ENCODE peak calls at places on chromosomes 13 and 19, in nine cellular contexts. L, X, C, K, E, F, B, W and V are unnamed samples. For H3K4me1, the result is how much of the 10 kb centered on the place peaks cover.

GRCh38 chr13:31504918-31505317 is 234.4 kb upstream of the RXFP2 start:
- DNase-seq in L (no peak), X (no peak), C (no peak), K (no peak), E (no peak), F (no peak), B (no peak), W (no peak), V (no peak)

GRCh38 chr19:3698386-3698950 is 1.8 kb downstream of the PIP5K1C start:
- DNase-seq in L (no peak), X (no peak), C (no peak), K (no peak), E (peak), F (no peak), B (no peak), W (no peak), V (no peak)

GRCh38 chr13:63731896-63732295 is 2316.2 kb upstream of the PCDH20 start:
- DNase-seq in L (no peak), X (peak), C (no peak), K (no peak), E (peak), F (no peak), B (no peak), W (no peak), V (no peak)

GRCh38 chr19:4304509-4305252 is at the start of gene FSD1:
- DNase-seq in L (no peak), X (no peak), C (peak), K (no peak), E (peak), F (peak), B (no peak), W (no peak), V (peak)

GRCh38 chr19:35107541-35107939 is 8.1 kb upstream of the FXYD3 start:
- DNase-seq in L (no peak), X (peak), C (no peak), K (no peak), E (peak), F (no peak), B (no peak), W (peak), V (no peak)

GRCh38 chr13:113338451-113338850 is 25.5 kb downstream of the GRTP1 start:
- DNase-seq in L (no peak), X (no peak), C (no peak), K (no peak), E (peak), F (no peak), B (no peak), W (no peak), V (no peak)

GRCh38 chr19:53101518-53101917 is 1.7 kb downstream of the ZNF160 start:
- DNase-seq in L (no peak), X (no peak), C (no peak), K (peak), E (peak), F (no peak), B (no peak), W (no peak), V (no peak)

GRCh38 chr13:113668491-113668971 is 1.5 kb downstream of the GRK1 start:
- DNase-seq in L (no peak), X (peak), C (no peak), K (no peak), E (peak), F (peak), B (peak), W (peak), V (peak)

GRCh38 chr19:10478903-10479384 is 24.2 kb downstream of the KEAP1 start:
- DNase-seq in L (peak), X (peak), C (peak), K (peak), E (peak), F (peak), B (peak), W (peak), V (peak)

GRCh38 chr19:28307460-28307859 is 905.5 kb downstream of the UQCRFS1 start:
- DNase-seq in L (no peak), X (no peak), C (no peak), K (no peak), E (no peak), F (no peak), B (no peak), W (no peak), V (no peak)

GRCh38 chr19:41325947-41326706 is 16.2 kb downstream of the CCDC97 start:
- DNase-seq in L (no peak), X (no peak), C (peak), K (no peak), E (peak), F (peak), B (no peak), W (peak), V (peak)

GRCh38 chr19:35545855-35546381 is 492 bp downstream of the TMEM147 start:
- DNase-seq in L (peak), X (peak), C (no peak), K (peak), E (peak), F (peak), B (peak), W (peak), V (peak)

GRCh38 chr19:51090471-51090870 is 7.8 kb upstream of the KLK14 start:
- DNase-seq in L (no peak), X (no peak), C (no peak), K (no peak), E (peak), F (no peak), B (no peak), W (no peak), V (no peak)

GRCh38 chr13:38883783-38884182 is 106.8 kb downstream of the STOML3 start:
- DNase-seq in L (no peak), X (peak), C (no peak), K (no peak), E (no peak), F (no peak), B (no peak), W (no peak), V (no peak)

GRCh38 chr19:55648657-55649578 is 906 bp downstream of the CCDC106 start:
- DNase-seq in L (no peak), X (no peak), C (no peak), K (no peak), E (peak), F (no peak), B (no peak), W (no peak), V (no peak)

GRCh38 chr19:55647732-55648656 is at the start of gene CCDC106:
- DNase-seq in L (peak), X (peak), C (peak), K (peak), E (peak), F (peak), B (peak), W (peak), V (peak)

GRCh38 chr19:55644842-55645511 is 1.5 kb downstream of the ZNF581 start:
- DNase-seq in L (no peak), X (no peak), C (no peak), K (no peak), E (peak), F (no peak), B (no peak), W (no peak), V (no peak)

GRCh38 chr19:55645512-55645881 is 2.0 kb downstream of the ZNF581 start:
- DNase-seq in L (no peak), X (no peak), C (no peak), K (no peak), E (peak), F (peak), B (no peak), W (no peak), V (no peak)

GRCh38 chr19:55646889-55647731 is 902 bp upstream of the CCDC106 start:
- DNase-seq in L (no peak), X (no peak), C (no peak), K (peak), E (peak), F (no peak), B (no peak), W (no peak), V (no peak)
- H3K4me1 ChIP-seq in L (under half), X (half or more), C (under half), K (under half), E (under half), F (under half), B (under half), W (under half), V (under half)

GRCh38 chr19:46224773-46225172 is 4.8 kb upstream of the IGFL1 start:
- DNase-seq in L (no peak), X (no peak), C (no peak), K (no peak), E (no peak), F (no peak), B (no peak), W (no peak), V (no peak)
- H3K4me1 ChIP-seq in L (under half), X (under half), C (under half), K (under half), E (under half), F (under half), B (under half), W (under half), V (under half)

DNA sequence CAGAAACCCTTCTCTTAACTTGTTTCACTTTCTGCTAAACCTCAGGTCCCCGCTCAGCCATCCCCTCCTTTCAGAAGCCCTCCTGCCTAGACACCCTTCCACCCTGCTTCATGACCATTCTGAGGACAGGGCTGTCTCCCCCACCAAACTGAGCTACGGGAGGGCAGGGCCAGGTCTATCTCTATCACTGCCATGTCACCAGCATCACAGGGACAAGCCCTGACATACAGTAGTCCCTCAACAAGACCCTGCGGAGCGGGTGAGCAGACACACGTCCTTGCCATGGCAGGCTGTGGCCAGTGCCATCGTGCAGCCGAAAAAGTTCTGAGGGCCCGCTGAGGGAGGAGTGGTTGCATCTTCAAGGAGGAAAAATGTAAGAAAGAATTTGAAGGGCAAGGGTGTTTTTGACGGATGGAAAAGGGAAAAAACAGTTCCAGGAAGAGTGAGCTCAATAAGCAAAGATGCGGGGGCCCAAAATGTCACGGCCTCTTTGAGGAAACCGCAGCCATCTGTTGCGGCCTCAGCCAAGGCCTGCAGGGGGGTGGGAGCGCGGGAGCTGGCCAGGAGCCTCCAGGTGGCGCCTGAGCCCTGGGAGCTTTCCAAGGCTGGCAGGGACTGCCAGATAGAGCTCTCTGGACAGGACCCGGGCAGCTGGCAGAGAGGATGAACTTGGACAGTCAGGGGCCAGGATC is 8.1 kb downstream of the PTGIR start:
- DNase-seq in L (no peak), X (peak), C (peak), K (peak), E (peak), F (peak), B (peak), W (peak), V (no peak)
- H3K4me1 ChIP-seq in L (under half), X (half or more), C (under half), K (under half), E (under half), F (under half), B (under half), W (under half), V (half or more)

GRCh38 chr13:71871180-71871754 is 4.3 kb upstream of the DACH1 start:
- DNase-seq in L (no peak), X (no peak), C (no peak), K (no peak), E (no peak), F (no peak), B (no peak), W (no peak), V (no peak)
- H3K4me1 ChIP-seq in L (under half), X (under half), C (under half), K (under half), E (under half), F (under half), B (under half), W (under half), V (under half)

GRCh38 chr19:18998276-18998675 is 35.0 kb downstream of the SUGP2 start:
- DNase-seq in L (no peak), X (no peak), C (no peak), K (no peak), E (peak), F (no peak), B (no peak), W (no peak), V (no peak)

GRCh38 chr19:18996796-18997394 is 36.4 kb downstream of the SUGP2 start:
- DNase-seq in L (no peak), X (no peak), C (no peak), K (no peak), E (no peak), F (peak), B (no peak), W (no peak), V (no peak)

GRCh38 chr19:18996351-18996750 is 37.0 kb downstream of the SUGP2 start:
- DNase-seq in L (no peak), X (no peak), C (no peak), K (no peak), E (no peak), F (peak), B (no peak), W (no peak), V (no peak)

GRCh38 chr19:18999016-18999758 is 34.1 kb downstream of the SUGP2 start:
- DNase-seq in L (no peak), X (no peak), C (peak), K (no peak), E (peak), F (peak), B (no peak), W (no peak), V (no peak)

GRCh38 chr19:18999896-19000620 is 33.3 kb downstream of the SUGP2 start:
- DNase-seq in L (no peak), X (no peak), C (no peak), K (no peak), E (peak), F (peak), B (no peak), W (no peak), V (no peak)
- H3K4me1 ChIP-seq in L (under half), X (under half), C (under half), K (under half), E (under half), F (under half), B (under half), W (under half), V (under half)

GRCh38 chr19:6235031-6235951 is 44.5 kb downstream of the MLLT1 start:
- DNase-seq in L (no peak), X (no peak), C (no peak), K (no peak), E (peak), F (peak), B (peak), W (no peak), V (no peak)

GRCh38 chr19:6232567-6232966 is 47.2 kb downstream of the MLLT1 start:
- DNase-seq in L (peak), X (no peak), C (no peak), K (no peak), E (peak), F (no peak), B (no peak), W (no peak), V (no peak)

GRCh38 chr19:6233051-6233826 is 46.5 kb downstream of the MLLT1 start:
- DNase-seq in L (peak), X (peak), C (peak), K (peak), E (peak), F (peak), B (peak), W (no peak), V (no peak)

GRCh38 chr19:6233827-6234511 is 45.8 kb downstream of the MLLT1 start:
- DNase-seq in L (peak), X (peak), C (peak), K (no peak), E (peak), F (peak), B (peak), W (no peak), V (no peak)

GRCh38 chr19:6234527-6234926 is 45.2 kb downstream of the MLLT1 start:
- DNase-seq in L (no peak), X (no peak), C (no peak), K (no peak), E (no peak), F (no peak), B (no peak), W (no peak), V (no peak)
- H3K4me1 ChIP-seq in L (half or more), X (half or more), C (under half), K (half or more), E (under half), F (under half), B (half or more), W (under half), V (under half)

DNA sequence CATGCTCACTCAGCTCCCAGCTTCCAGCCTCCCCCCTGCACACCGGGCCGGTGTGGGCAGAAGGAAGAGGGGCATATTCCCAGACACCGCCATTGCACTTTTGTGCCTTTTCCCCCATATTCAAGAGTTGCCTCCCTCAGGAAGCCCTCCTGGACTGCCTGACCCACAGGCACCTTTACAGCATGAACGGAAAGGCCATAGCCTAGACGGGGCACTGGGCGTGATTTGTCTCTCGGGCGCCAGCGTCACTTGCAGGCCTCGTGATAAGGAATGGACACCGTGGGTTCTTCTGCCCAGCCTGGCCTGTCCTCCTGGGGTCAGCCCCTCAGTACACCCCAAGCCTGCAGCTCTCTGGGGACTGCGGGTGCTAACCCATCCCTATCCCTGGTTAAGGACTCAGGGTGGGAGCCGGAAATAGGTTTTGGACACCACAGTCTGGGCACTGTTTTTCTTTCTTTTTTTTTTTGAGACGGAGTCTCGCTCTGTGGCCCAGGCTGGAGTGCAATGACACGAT is 933 bp upstream of the UQCR11 start:
- DNase-seq in L (no peak), X (peak), C (no peak), K (peak), E (peak), F (no peak), B (no peak), W (no peak), V (no peak)
- H3K4me1 ChIP-seq in L (under half), X (under half), C (under half), K (under half), E (under half), F (under half), B (under half), W (under half), V (half or more)

GRCh38 chr19:45515081-45515624 is 7.9 kb downstream of the VASP start:
- DNase-seq in L (peak), X (no peak), C (no peak), K (peak), E (no peak), F (peak), B (peak), W (peak), V (no peak)
- H3K4me1 ChIP-seq in L (under half), X (half or more), C (under half), K (under half), E (under half), F (under half), B (under half), W (half or more), V (under half)